ENCODE peak calls at places on chromosomes 3 and 15, in nine cellular contexts. L is iPS DF 6.9, M is colonic mucosa, G is neural progenitor cell, J is heart left ventricle, W is lower lobe of right lung, D is stomach, A is right cardiac atrium, E is tibial artery. R is an unnamed sample.

GRCh38 chr3:145801699-145802098 is 359.3 kb downstream of the PLOD2 start:
- DNase-seq in W (no peak), J (no peak), L (no peak), E (no peak), A (no peak), D (no peak), G (no peak), M (no peak), R (no peak)

GRCh38 chr15:72800819-72801481 is 17.4 kb upstream of the ADPGK start:
- DNase-seq in D (no peak), A (no peak), W (no peak), M (no peak), L (no peak), J (no peak), E (no peak), G (no peak), R (no peak)

GRCh38 chr15:81612631-81613030 is 238.6 kb upstream of the TMC3 start:
- DNase-seq in A (no peak), D (no peak), E (no peak), G (peak; percentile 40), M (no peak), J (no peak), L (peak; percentile 22), W (no peak), R (no peak)

GRCh38 chr3:13229291-13229949 is 156.2 kb upstream of the IQSEC1 start:
- DNase-seq in A (no peak), M (no peak), E (no peak), L (peak; percentile 43), D (no peak), W (no peak), J (no peak), G (peak; percentile 49), R (no peak)

GRCh38 chr3:184726497-184726896 is 14.6 kb upstream of the MAGEF1 start:
- DNase-seq in J (no peak), M (no peak), W (no peak), L (no peak), A (no peak), G (no peak), E (no peak), D (no peak), R (no peak)

GRCh38 chr3:48068886-48069285 is 52.7 kb upstream of the MAP4 start:
- DNase-seq in A (no peak), L (no peak), J (no peak), E (no peak), G (no peak), D (no peak), M (no peak), W (no peak), R (no peak)

GRCh38 chr3:153443961-153444360 is 281.9 kb downstream of the RAP2B start:
- DNase-seq in D (no peak), J (no peak), E (no peak), A (no peak), L (no peak), G (peak; percentile 4), M (no peak), W (no peak), R (no peak)

GRCh38 chr3:47057212-47057671 is 77.8 kb downstream of the NBEAL2 start:
- DNase-seq in E (no peak), D (no peak), M (no peak), J (no peak), A (no peak), G (no peak), L (no peak), W (no peak), R (no peak)

GRCh38 chr15:77851696-77852095 is 219.0 kb upstream of the LINGO1 start:
- DNase-seq in G (no peak), A (no peak), E (peak; percentile 34), M (no peak), L (no peak), J (no peak), W (peak; percentile 39), D (no peak), R (no peak)

GRCh38 chr3:108518895-108519294 is 8.5 kb upstream of the MYH15 start:
- DNase-seq in W (no peak), L (no peak), G (no peak), D (no peak), A (no peak), M (no peak), E (no peak), J (no peak), R (no peak)

GRCh38 chr3:15165061-15165460 is 41.0 kb upstream of the CAPN7 start:
- DNase-seq in J (no peak), L (no peak), A (no peak), G (no peak), D (no peak), M (no peak), W (no peak), E (no peak), R (no peak)

GRCh38 chr3:79414821-79415220 is 353.0 kb downstream of the ROBO1 start:
- DNase-seq in D (no peak), M (peak; percentile 19), J (no peak), A (peak; percentile 60), W (no peak), E (no peak), G (no peak), L (no peak), R (no peak)

DNA sequence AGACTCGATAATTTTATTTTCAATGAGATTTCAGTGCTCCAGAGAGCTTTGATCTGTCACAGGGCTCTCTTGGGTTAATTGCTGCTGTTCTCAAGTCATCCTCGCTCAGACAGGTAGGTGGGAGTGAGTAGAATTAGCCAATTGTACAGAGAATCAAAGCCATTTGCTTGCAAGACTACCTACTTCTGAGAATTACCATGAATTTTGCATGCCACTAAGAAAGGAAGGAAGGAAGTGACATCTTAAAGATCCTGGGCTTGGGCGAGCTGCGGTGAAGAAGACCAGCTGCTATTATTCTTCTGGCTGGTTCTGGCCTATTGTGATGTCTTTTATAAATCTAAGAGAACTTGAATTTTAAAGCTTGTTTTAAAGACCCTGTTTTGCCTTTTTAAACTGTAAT is 154.1 kb upstream of the LPP start:
- DNase-seq in A (no peak), J (no peak), D (no peak), L (no peak), E (no peak), W (no peak), G (no peak), M (no peak), R (no peak)
- H3K4me1 ChIP-seq in A (peaks cover 2% of the 10 kb centered on the region), J (no peaks in the 10 kb centered on the region), D (peaks cover 30% of the 10 kb centered on the region), L (peaks cover 4% of the 10 kb centered on the region), E (no peaks in the 10 kb centered on the region), W (peaks cover 15% of the 10 kb centered on the region), G (peaks cover 30% of the 10 kb centered on the region), M (peaks cover 6% of the 10 kb centered on the region), R (peaks cover 5% of the 10 kb centered on the region)

GRCh38 chr15:66805207-66805975 is 103.4 kb downstream of the SMAD6 start:
- DNase-seq in M (no peak), G (no peak), W (no peak), L (no peak), A (peak; percentile 61), E (peak; percentile 59), J (no peak), D (no peak), R (no peak)

GRCh38 chr15:66802087-66803001 is 100.3 kb downstream of the SMAD6 start:
- DNase-seq in M (no peak), D (no peak), G (no peak), J (no peak), A (no peak), E (peak; percentile 63), W (no peak), L (no peak), R (no peak)

GRCh38 chr15:66803749-66804148 is 101.7 kb downstream of the SMAD6 start:
- DNase-seq in W (no peak), E (peak; percentile 10), J (no peak), M (no peak), A (no peak), D (no peak), G (no peak), L (no peak), R (no peak)

GRCh38 chr15:66801266-66801665 is 99.2 kb downstream of the SMAD6 start:
- DNase-seq in J (no peak), A (no peak), M (no peak), E (no peak), L (no peak), W (no peak), G (no peak), D (no peak), R (no peak)

DNA sequence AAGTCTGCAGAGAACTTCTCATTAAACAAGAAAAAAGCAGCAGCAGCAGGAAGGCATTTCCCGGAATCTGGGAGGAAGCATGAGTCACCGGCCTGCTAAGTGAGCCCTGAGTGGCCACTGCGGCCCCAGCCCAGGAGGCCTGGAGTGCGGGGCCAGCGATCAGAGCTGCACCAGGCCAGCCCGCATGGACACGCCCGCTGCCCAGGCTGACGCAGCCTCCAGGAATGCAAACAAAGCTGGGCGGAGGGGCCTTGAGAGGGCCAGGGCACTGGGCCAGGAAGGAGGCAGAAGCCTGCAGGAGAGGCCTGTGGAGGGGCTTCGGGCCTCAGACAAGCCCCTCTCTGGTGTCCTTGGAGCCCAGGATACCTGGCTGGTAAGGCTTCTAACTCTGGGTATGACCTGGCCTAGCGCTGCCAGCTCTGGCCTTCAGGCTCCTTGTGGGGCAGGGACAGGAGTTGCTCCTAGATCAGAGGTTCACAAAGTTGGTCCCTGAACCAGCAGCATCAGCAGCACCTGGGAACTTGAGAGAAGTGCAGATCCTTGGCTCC is 101.2 kb downstream of the SMAD6 start:
- DNase-seq in A (peak; percentile 96), J (peak; percentile 91), W (peak; percentile 93), M (peak; percentile 86), G (peak; percentile 81), D (peak; percentile 94), L (no peak), E (peak; percentile 94), R (peak; percentile 85)
- H3K4me3 ChIP-seq in A (no peak overlapping the region), J (no peak overlapping the region), W (no peak overlapping the region), M (no peak overlapping the region), G (no peak overlapping the region), D (no peak overlapping the region), L (no peak overlapping the region), E (no peak overlapping the region), R (peak overlapping the region; percentile 9)

DNA sequence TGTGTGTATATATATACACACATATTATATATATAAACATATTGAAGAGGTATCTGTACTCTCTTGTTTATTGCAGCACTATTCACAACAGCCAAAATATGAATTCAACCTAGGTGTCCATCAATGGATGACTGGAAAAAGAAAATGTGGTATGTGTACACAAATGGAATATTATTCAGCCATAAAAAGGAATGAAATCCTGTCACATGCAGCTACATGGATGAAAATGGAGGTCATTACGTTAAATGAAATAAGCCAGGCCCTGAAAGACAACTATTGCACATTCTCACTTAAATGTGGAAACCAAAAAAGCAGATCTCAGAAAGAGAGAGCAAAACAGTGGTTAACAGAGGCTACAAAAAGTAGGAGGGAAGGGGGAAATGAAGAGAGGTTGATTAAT is 49.5 kb downstream of the CEP70 start:
- DNase-seq in W (no peak), E (no peak), J (no peak), A (no peak), D (no peak), M (no peak), G (no peak), L (no peak), R (no peak)
- H3K9me3 ChIP-seq in W (peaks cover 60% of the 10 kb centered on the region), E (peaks cover 65% of the 10 kb centered on the region), J (peaks cover 74% of the 10 kb centered on the region), A (peaks cover 6% of the 10 kb centered on the region), D (peaks cover 22% of the 10 kb centered on the region), M (no peaks in the 10 kb centered on the region), G (peaks cover 15% of the 10 kb centered on the region), L (no peaks in the 10 kb centered on the region), R (peaks cover 84% of the 10 kb centered on the region)

DNA sequence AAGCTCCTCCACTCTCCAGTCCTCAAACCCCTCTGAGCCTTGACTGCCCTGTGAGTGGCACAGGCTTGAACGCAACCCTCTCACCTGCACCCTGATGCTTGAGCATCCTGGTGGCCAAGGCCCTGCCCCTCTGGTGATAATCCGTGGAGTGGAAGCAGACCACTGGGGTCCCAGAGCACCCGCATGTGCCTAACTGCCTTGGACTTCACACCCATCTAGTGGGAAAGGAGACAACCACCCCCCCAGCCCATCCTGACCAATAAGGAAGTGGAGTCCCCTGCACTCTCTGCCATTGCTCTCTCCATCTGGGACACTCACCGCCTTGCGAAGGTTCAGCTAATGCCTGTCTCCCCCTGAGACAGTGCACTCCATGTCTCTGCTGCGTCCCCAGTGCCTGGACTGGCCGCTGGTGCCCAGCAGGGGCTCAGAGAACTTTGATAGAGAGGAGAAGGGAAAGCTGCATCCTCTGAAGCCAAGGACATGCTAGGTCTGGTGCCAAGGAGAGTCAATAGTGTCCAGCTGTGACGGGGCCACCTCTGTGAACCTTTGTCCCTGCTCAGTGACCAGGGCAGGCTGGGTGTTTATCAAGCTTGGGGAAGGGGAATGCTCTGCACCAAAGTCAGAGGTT is 3.4 kb downstream of the KLF15 start:
- DNase-seq in G (no peak), L (no peak), A (peak; percentile 62), D (no peak), J (peak; percentile 48), W (peak; percentile 41), M (no peak), E (peak; percentile 67), R (no peak)
- H3K4me1 ChIP-seq in G (peaks cover 19% of the 10 kb centered on the region), L (peaks cover 8% of the 10 kb centered on the region), A (peaks cover 21% of the 10 kb centered on the region), D (peaks cover 87% of the 10 kb centered on the region), J (peaks cover 40% of the 10 kb centered on the region), W (peaks cover 75% of the 10 kb centered on the region), M (peaks cover 8% of the 10 kb centered on the region), E (peaks cover 45% of the 10 kb centered on the region), R (peaks cover 75% of the 10 kb centered on the region)